ENCODE peak calls at places on chromosome 10, in nine cellular contexts. E is tibial artery; D is breast epithelium; A is uterus; O is NCI-H1092 treated with DMSO at 0.1 percent for 48 hours; F is cardiac fibroblast; I is stimulated activated CD4-positive, alpha-beta T cell treated with anti-CD3 and anti-CD28 coated beads, Interleukin-15, amount 100 ng/mL, for 24 hours; C is activated naive CD8-positive, alpha-beta T cell treated with anti-CD3 and anti-CD28 coated beads for 36 hours; M is NCI-H748 treated with DMSO at 0.1 percent for 48 hours. W is an unnamed sample.

GRCh38 chr10:118944959-118945622 is 84.4 kb upstream of the NANOS1 start:
- DNase-seq in M (no peak), O (no peak), D (no peak), I (no peak), C (no peak), F (no peak), A (no peak), E (no peak), W (no peak)

GRCh38 chr10:120181154-120181553 is 275.9 kb upstream of the PLPP4 start:
- DNase-seq in D (no peak), C (no peak), A (no peak), F (no peak), E (no peak), I (no peak), O (no peak), M (no peak), W (no peak)

GRCh38 chr10:101609481-101609880 is 21.4 kb downstream of the DPCD start:
- DNase-seq in F (peak; percentile 10), O (no peak), A (no peak), I (no peak), M (no peak), D (no peak), C (no peak), E (no peak), W (no peak)

GRCh38 chr10:3623746-3624145 is 161.3 kb downstream of the KLF6 start:
- DNase-seq in C (no peak), F (peak; percentile 91), O (no peak), M (no peak), E (no peak), I (no peak), A (no peak), D (no peak), W (no peak)

GRCh38 chr10:117477961-117478670 is 64.4 kb upstream of the EMX2 start:
- DNase-seq in A (no peak), F (peak; percentile 69), C (no peak), I (no peak), M (no peak), D (no peak), E (no peak), O (no peak), W (peak; percentile 35)

GRCh38 chr10:69385454-69386350 is 31.0 kb downstream of the TACR2 start:
- DNase-seq in A (no peak), C (no peak), F (no peak), O (no peak), M (no peak), I (no peak), E (no peak), D (no peak), W (peak; percentile 30)

GRCh38 chr10:78248651-78249464 is 215.2 kb downstream of the RPS24 start:
- DNase-seq in A (peak; percentile 40), M (no peak), C (no peak), E (peak; percentile 41), O (no peak), D (no peak), F (peak; percentile 73), I (no peak), W (no peak)

GRCh38 chr10:47104786-47105385 is 193.7 kb downstream of the PTPN20 start:
- DNase-seq in D (no peak), M (no peak), E (peak; percentile 62), F (no peak), C (no peak), O (no peak), A (no peak), I (no peak), W (no peak)

GRCh38 chr10:67520924-67521520 is 175.0 kb downstream of the CTNNA3 start:
- DNase-seq in C (peak; percentile 6), F (peak; percentile 73), E (no peak), I (peak; percentile 28), D (no peak), M (peak; percentile 46), A (no peak), O (peak; percentile 27), W (peak; percentile 27)